ENCODE peak calls at places on chromosomes 7 and 10, in ten cellular contexts. One of them, this sample, is unnamed.

GRCh38 chr7:4797858-4798705 is 22.7 kb downstream of the AP5Z1 start:
- DNase-seq in sigmoid colon: no peak
- DNase-seq in SK-N-SH: peak
- DNase-seq in tibial nerve: peak
- DNase-seq in stomach: peak
- DNase-seq in K562: peak
- DNase-seq in A549: peak
- DNase-seq in HepG2: peak
- DNase-seq in esophagus muscularis mucosa: no peak
- DNase-seq in transverse colon: peak
- DNase-seq in this sample: no peak

GRCh38 chr10:58152698-58153263 is 114.9 kb downstream of the IPMK start:
- DNase-seq in A549: no peak
- DNase-seq in HepG2: peak
- DNase-seq in stomach: peak
- DNase-seq in K562: peak
- DNase-seq in transverse colon: peak
- DNase-seq in sigmoid colon: no peak
- DNase-seq in SK-N-SH: peak
- DNase-seq in esophagus muscularis mucosa: no peak
- DNase-seq in tibial nerve: peak
- DNase-seq in this sample: no peak

GRCh38 chr10:95280637-95281036 is 10.2 kb downstream of the PDLIM1 start:
- DNase-seq in SK-N-SH: no peak
- DNase-seq in K562: no peak
- DNase-seq in esophagus muscularis mucosa: no peak
- DNase-seq in sigmoid colon: no peak
- DNase-seq in A549: no peak
- DNase-seq in tibial nerve: no peak
- DNase-seq in transverse colon: no peak
- DNase-seq in stomach: no peak
- DNase-seq in HepG2: peak
- DNase-seq in this sample: no peak

GRCh38 chr10:101217450-101218281 is 11.6 kb downstream of the LBX1 start:
- DNase-seq in A549: peak
- DNase-seq in sigmoid colon: no peak
- DNase-seq in HepG2: peak
- DNase-seq in K562: peak
- DNase-seq in tibial nerve: no peak
- DNase-seq in transverse colon: peak
- DNase-seq in stomach: no peak
- DNase-seq in esophagus muscularis mucosa: no peak
- DNase-seq in SK-N-SH: peak
- DNase-seq in this sample: no peak

GRCh38 chr10:43238462-43238861 is 28.4 kb downstream of the RASGEF1A start:
- DNase-seq in stomach: no peak
- DNase-seq in HepG2: no peak
- DNase-seq in SK-N-SH: no peak
- DNase-seq in esophagus muscularis mucosa: no peak
- DNase-seq in transverse colon: peak
- DNase-seq in A549: no peak
- DNase-seq in sigmoid colon: peak
- DNase-seq in K562: no peak
- DNase-seq in tibial nerve: no peak
- DNase-seq in this sample: no peak

GRCh38 chr10:69061305-69062161 is 26.4 kb upstream of the SRGN start:
- DNase-seq in K562: peak
- DNase-seq in esophagus muscularis mucosa: no peak
- DNase-seq in sigmoid colon: peak
- DNase-seq in A549: peak
- DNase-seq in stomach: peak
- DNase-seq in transverse colon: peak
- DNase-seq in SK-N-SH: peak
- DNase-seq in HepG2: peak
- DNase-seq in tibial nerve: peak
- DNase-seq in this sample: no peak

GRCh38 chr7:54946764-54947163 is 72.1 kb upstream of the EGFR start:
- DNase-seq in SK-N-SH: no peak
- DNase-seq in tibial nerve: no peak
- DNase-seq in sigmoid colon: no peak
- DNase-seq in A549: no peak
- DNase-seq in K562: no peak
- DNase-seq in HepG2: no peak
- DNase-seq in esophagus muscularis mucosa: no peak
- DNase-seq in transverse colon: no peak
- DNase-seq in stomach: no peak
- DNase-seq in this sample: no peak

GRCh38 chr7:3289996-3290395 is 11.1 kb upstream of the SDK1 start:
- DNase-seq in stomach: no peak
- DNase-seq in A549: no peak
- DNase-seq in transverse colon: no peak
- DNase-seq in esophagus muscularis mucosa: no peak
- DNase-seq in tibial nerve: no peak
- DNase-seq in HepG2: no peak
- DNase-seq in K562: no peak
- DNase-seq in SK-N-SH: no peak
- DNase-seq in sigmoid colon: no peak
- DNase-seq in this sample: no peak

GRCh38 chr10:3472705-3473078 is 300.1 kb upstream of the PITRM1 start:
- DNase-seq in transverse colon: no peak
- DNase-seq in tibial nerve: no peak
- DNase-seq in stomach: no peak
- DNase-seq in esophagus muscularis mucosa: no peak
- DNase-seq in sigmoid colon: no peak
- DNase-seq in K562: no peak
- DNase-seq in HepG2: no peak
- DNase-seq in A549: no peak
- DNase-seq in SK-N-SH: no peak
- DNase-seq in this sample: no peak

DNA sequence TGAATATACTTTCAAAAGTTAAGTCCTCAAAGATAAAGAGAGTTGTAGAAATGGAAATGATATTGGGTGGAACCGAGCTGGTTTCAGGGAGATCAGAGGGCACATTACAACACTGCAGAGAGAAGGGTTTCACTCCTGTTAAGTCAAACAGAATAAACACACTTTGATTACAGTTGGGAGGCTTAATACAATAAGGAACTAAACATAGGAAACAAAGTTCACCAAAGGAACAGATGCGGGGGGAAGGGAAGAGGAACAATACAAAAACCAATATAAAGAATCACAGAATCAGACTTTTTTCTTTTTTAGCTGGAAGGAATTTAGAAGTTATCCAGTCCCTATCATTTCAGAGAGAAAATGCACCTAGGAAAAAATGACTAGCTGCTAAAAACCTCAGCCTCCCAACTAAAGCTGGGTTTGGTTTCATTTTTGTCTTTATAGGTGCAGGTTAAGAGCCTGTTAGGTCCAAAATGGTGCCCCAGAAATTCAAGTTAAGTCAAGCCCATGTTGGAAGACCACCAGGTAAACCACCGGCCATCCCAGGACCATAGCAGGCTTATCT is 81.9 kb downstream of the DNMBP start:
- DNase-seq in sigmoid colon: no peak
- DNase-seq in A549: no peak
- DNase-seq in esophagus muscularis mucosa: no peak
- DNase-seq in K562: no peak
- DNase-seq in SK-N-SH: no peak
- DNase-seq in transverse colon: no peak
- DNase-seq in tibial nerve: peak
- DNase-seq in stomach: no peak
- DNase-seq in HepG2: peak
- DNase-seq in this sample: no peak
- H3K4me3 ChIP-seq in sigmoid colon: no peak
- H3K4me3 ChIP-seq in A549: peak
- H3K4me3 ChIP-seq in esophagus muscularis mucosa: no peak
- H3K4me3 ChIP-seq in K562: no peak
- H3K4me3 ChIP-seq in SK-N-SH: no peak
- H3K4me3 ChIP-seq in transverse colon: peak
- H3K4me3 ChIP-seq in tibial nerve: no peak
- H3K4me3 ChIP-seq in stomach: peak
- H3K4me3 ChIP-seq in HepG2: peak
- H3K4me3 ChIP-seq in this sample: peak

DNA sequence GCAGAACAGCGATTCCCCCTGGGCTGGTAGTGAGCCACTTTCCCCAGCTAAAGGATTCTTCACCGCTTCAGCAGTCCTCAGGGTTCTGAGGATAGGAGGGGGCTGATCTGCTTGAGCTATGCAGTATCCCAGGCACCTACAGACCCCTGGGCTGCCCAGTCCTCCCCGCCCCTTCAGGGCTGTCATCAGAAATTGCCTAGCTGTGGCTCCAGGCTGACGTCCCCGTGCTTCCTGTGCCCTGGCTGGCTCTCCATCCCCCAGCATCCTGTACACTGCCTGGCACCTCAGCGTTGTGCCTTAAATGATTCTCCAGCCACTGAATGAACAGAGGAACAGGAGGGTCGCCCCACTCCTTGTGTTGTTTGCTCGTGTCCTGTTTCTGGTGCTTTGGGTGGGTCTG is 38.4 kb upstream of the CDH23 start:
- DNase-seq in A549: no peak
- DNase-seq in stomach: no peak
- DNase-seq in HepG2: no peak
- DNase-seq in esophagus muscularis mucosa: no peak
- DNase-seq in K562: no peak
- DNase-seq in sigmoid colon: no peak
- DNase-seq in transverse colon: no peak
- DNase-seq in SK-N-SH: peak
- DNase-seq in tibial nerve: no peak
- DNase-seq in this sample: no peak
- TF ChIP-seq EP300 in A549: no peak
- TF ChIP-seq EP300 in stomach: no peak
- TF ChIP-seq EP300 in HepG2: no peak
- TF ChIP-seq EP300 in esophagus muscularis mucosa: no peak
- TF ChIP-seq EP300 in K562: no peak
- TF ChIP-seq EP300 in sigmoid colon: no peak
- TF ChIP-seq EP300 in transverse colon: no peak
- TF ChIP-seq EP300 in SK-N-SH: no peak
- TF ChIP-seq EP300 in tibial nerve: no peak
- TF ChIP-seq EP300 in this sample: no peak

DNA sequence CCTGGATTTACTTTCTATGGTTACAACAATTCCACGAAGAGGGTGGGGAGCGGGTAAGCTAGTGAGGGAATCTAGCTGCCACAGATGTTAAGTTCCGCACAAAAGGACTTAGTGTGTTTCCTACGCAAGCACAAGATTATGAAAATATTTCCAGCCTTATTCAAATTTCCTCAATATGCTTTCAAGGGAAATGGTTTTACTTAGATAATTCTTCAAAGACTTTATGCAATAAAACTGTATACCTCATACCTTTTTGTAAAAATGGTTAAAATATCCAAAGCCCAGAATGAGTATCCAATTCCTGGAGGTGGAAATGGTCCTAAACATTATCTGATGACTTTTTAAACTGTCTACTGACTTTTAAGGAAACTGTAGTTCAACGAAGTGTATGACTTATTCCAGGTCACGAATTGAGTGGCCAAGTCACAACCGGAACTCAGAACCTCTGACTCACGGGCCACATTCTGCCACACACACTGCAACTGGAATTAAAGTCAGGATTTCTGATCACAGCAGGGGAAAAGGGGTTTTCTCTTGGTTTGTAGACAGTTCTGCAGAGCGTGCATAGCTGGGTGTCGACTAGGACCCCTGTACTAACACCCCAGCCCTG is 20.2 kb upstream of the INSIG1 start:
- DNase-seq in stomach: no peak
- DNase-seq in sigmoid colon: no peak
- DNase-seq in tibial nerve: no peak
- DNase-seq in esophagus muscularis mucosa: no peak
- DNase-seq in K562: peak
- DNase-seq in A549: no peak
- DNase-seq in HepG2: no peak
- DNase-seq in transverse colon: no peak
- DNase-seq in SK-N-SH: no peak
- DNase-seq in this sample: peak
- H3K4me3 ChIP-seq in stomach: no peak
- H3K4me3 ChIP-seq in sigmoid colon: no peak
- H3K4me3 ChIP-seq in tibial nerve: no peak
- H3K4me3 ChIP-seq in esophagus muscularis mucosa: no peak
- H3K4me3 ChIP-seq in K562: no peak
- H3K4me3 ChIP-seq in A549: no peak
- H3K4me3 ChIP-seq in HepG2: no peak
- H3K4me3 ChIP-seq in transverse colon: no peak
- H3K4me3 ChIP-seq in SK-N-SH: no peak
- H3K4me3 ChIP-seq in this sample: no peak

DNA sequence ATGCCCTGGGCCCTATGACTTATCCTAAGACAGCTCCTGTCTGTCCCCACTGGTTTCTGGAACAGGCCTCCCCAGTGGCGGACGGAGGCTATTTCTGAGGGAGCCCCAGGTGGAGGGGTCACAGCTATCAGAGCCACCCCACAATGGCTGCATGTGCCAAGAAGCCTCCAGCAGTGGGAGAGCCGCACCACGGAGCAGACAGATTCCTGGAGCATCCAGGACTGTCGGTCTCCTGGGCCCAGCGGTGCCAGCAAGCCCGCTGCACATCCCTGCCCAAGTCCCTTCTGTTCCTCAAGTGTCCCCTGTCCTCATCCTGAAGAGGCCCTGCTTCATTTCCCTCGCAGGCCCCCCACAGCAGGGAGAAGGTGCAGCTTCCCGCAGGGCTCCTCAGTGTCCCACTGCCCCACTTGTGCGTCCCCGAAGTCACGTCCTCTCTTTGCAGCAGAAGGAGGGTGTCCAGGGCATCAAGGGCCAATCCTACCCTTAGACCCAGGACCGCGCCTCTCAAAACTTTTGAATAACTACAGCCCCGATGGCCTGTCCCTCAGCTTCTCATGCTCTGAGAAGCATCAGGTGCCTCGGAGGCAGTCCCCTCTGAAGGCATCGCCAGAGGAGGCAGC is 193.0 kb upstream of the SHH start:
- DNase-seq in tibial nerve: no peak
- DNase-seq in esophagus muscularis mucosa: no peak
- DNase-seq in stomach: peak
- DNase-seq in sigmoid colon: no peak
- DNase-seq in transverse colon: no peak
- DNase-seq in K562: no peak
- DNase-seq in A549: no peak
- DNase-seq in HepG2: no peak
- DNase-seq in SK-N-SH: no peak
- DNase-seq in this sample: peak
- TF ChIP-seq EP300 in tibial nerve: no peak
- TF ChIP-seq EP300 in esophagus muscularis mucosa: no peak
- TF ChIP-seq EP300 in stomach: no peak
- TF ChIP-seq EP300 in sigmoid colon: no peak
- TF ChIP-seq EP300 in transverse colon: no peak
- TF ChIP-seq EP300 in K562: no peak
- TF ChIP-seq EP300 in A549: no peak
- TF ChIP-seq EP300 in HepG2: no peak
- TF ChIP-seq EP300 in SK-N-SH: no peak
- TF ChIP-seq EP300 in this sample: no peak